ENCODE peak calls at places on chromosomes 1 and 21, in eight cellular contexts. X, W, Z, G, N, J, T and B are unnamed samples.
A peak's percentile ranks its signal among the peaks of the same experiment; 100 is the strongest.

GRCh38 chr1:35795295-35795694 is 12.5 kb upstream of the AGO4 start:
- DNase-seq in X (no peak), W (no peak), Z (no peak), G (no peak), N (no peak), J (no peak), T (no peak), B (no peak)

GRCh38 chr1:203673550-203674411 is 47.1 kb downstream of the ATP2B4 start:
- DNase-seq in X (peak; percentile 82), W (no peak), Z (no peak), G (peak; percentile 82), N (no peak), J (no peak), T (peak; percentile 51), B (peak; percentile 80)

GRCh38 chr1:160400646-160401486 is 502 bp downstream of the VANGL2 start:
- DNase-seq in X (no peak), W (no peak), Z (no peak), G (no peak), N (no peak), J (peak; percentile 65), T (peak; percentile 24), B (peak; percentile 75)

GRCh38 chr1:198734323-198735008 is 95.6 kb downstream of the PTPRC start:
- DNase-seq in X (no peak), W (no peak), Z (no peak), G (no peak), N (no peak), J (no peak), T (no peak), B (no peak)

GRCh38 chr1:62175568-62176179 is 19.0 kb upstream of the L1TD1 start:
- DNase-seq in X (peak; percentile 63), W (no peak), Z (peak; percentile 20), G (no peak), N (no peak), J (peak; percentile 45), T (peak; percentile 33), B (no peak)

GRCh38 chr1:201025571-201026002 is 2.1 kb upstream of the KIF21B start:
- DNase-seq in X (peak; percentile 45), W (no peak), Z (no peak), G (no peak), N (no peak), J (peak; percentile 54), T (no peak), B (peak; percentile 69)

GRCh38 chr1:245234217-245235120 is 79.7 kb downstream of the KIF26B start:
- DNase-seq in X (no peak), W (no peak), Z (peak; percentile 62), G (no peak), N (peak; percentile 84), J (peak; percentile 56), T (no peak), B (no peak)

GRCh38 chr1:42336978-42337377 is 1.9 kb upstream of the FOXJ3 start:
- DNase-seq in X (no peak), W (no peak), Z (no peak), G (no peak), N (no peak), J (no peak), T (no peak), B (no peak)

GRCh38 chr21:21187579-21187978 is 189.4 kb downstream of the NCAM2 start:
- DNase-seq in X (peak; percentile 25), W (no peak), Z (no peak), G (no peak), N (no peak), J (no peak), T (no peak), B (no peak)

GRCh38 chr1:82392513-82392912 is 591.8 kb downstream of the ADGRL2 start:
- DNase-seq in X (peak; percentile 1), W (no peak), Z (no peak), G (no peak), N (no peak), J (no peak), T (no peak), B (no peak)

GRCh38 chr1:43452789-43453441 is 816 bp downstream of the HYI start:
- DNase-seq in X (peak; percentile 82), W (no peak), Z (no peak), G (peak; percentile 83), N (no peak), J (no peak), T (no peak), B (no peak)

GRCh38 chr1:76336951-76337371 is 262.4 kb downstream of the ST6GALNAC3 start:
- DNase-seq in X (peak; percentile 99), W (no peak), Z (peak; percentile 74), G (peak; percentile 67), N (peak; percentile 32), J (peak; percentile 16), T (peak; percentile 8), B (peak; percentile 93)

GRCh38 chr1:234925440-234926251 is 203.0 kb downstream of the TOMM20 start:
- DNase-seq in X (peak; percentile 97), W (no peak), Z (no peak), G (no peak), N (no peak), J (no peak), T (no peak), B (no peak)

GRCh38 chr1:61079898-61080336 is 2.4 kb upstream of the NFIA start:
- DNase-seq in X (peak; percentile 98), W (peak; percentile 84), Z (peak; percentile 82), G (peak; percentile 95), N (peak; percentile 77), J (peak; percentile 74), T (peak; percentile 82), B (peak; percentile 92)

GRCh38 chr1:26574690-26575349 is 45.3 kb downstream of the RPS6KA1 start:
- DNase-seq in X (peak; percentile 84), W (peak; percentile 54), Z (no peak), G (no peak), N (no peak), J (no peak), T (no peak), B (peak; percentile 55)

GRCh38 chr1:234478152-234478480 is 863 bp downstream of the TARBP1 start:
- DNase-seq in X (peak; percentile 52), W (peak; percentile 84), Z (peak; percentile 90), G (no peak), N (peak; percentile 94), J (no peak), T (peak; percentile 81), B (peak; percentile 90)

GRCh38 chr1:39711359-39712340 is 20.4 kb upstream of the HPCAL4 start:
- DNase-seq in X (peak; percentile 88), W (no peak), Z (no peak), G (no peak), N (no peak), J (peak; percentile 70), T (no peak), B (no peak)

GRCh38 chr1:9180077-9180819 is 51.3 kb upstream of the GPR157 start:
- DNase-seq in X (no peak), W (no peak), Z (no peak), G (no peak), N (no peak), J (no peak), T (no peak), B (no peak)

GRCh38 chr1:9181990-9182783 is 52.4 kb upstream of the H6PD start:
- DNase-seq in X (peak; percentile 64), W (peak; percentile 64), Z (peak; percentile 86), G (no peak), N (peak; percentile 83), J (peak; percentile 56), T (peak; percentile 53), B (peak; percentile 77)

GRCh38 chr1:9179450-9179849 is 50.5 kb upstream of the GPR157 start:
- DNase-seq in X (no peak), W (no peak), Z (no peak), G (no peak), N (no peak), J (no peak), T (no peak), B (no peak)

GRCh38 chr1:9182784-9183257 is 51.8 kb upstream of the H6PD start:
- DNase-seq in X (no peak), W (no peak), Z (no peak), G (no peak), N (peak; percentile 73), J (no peak), T (no peak), B (no peak)

GRCh38 chr1:9181176-9181906 is 52.4 kb upstream of the GPR157 start:
- DNase-seq in X (peak; percentile 78), W (peak; percentile 79), Z (peak; percentile 90), G (peak; percentile 83), N (peak; percentile 84), J (peak; percentile 89), T (peak; percentile 80), B (peak; percentile 86)
- TF ChIP-seq CTCF in X (peak; percentile 97), W (peak; percentile 95), Z (peak; percentile 99), G (peak; percentile 83), N (peak; percentile 82), J (peak; percentile 96), T (peak; percentile 88), B (peak; percentile 68)

DNA sequence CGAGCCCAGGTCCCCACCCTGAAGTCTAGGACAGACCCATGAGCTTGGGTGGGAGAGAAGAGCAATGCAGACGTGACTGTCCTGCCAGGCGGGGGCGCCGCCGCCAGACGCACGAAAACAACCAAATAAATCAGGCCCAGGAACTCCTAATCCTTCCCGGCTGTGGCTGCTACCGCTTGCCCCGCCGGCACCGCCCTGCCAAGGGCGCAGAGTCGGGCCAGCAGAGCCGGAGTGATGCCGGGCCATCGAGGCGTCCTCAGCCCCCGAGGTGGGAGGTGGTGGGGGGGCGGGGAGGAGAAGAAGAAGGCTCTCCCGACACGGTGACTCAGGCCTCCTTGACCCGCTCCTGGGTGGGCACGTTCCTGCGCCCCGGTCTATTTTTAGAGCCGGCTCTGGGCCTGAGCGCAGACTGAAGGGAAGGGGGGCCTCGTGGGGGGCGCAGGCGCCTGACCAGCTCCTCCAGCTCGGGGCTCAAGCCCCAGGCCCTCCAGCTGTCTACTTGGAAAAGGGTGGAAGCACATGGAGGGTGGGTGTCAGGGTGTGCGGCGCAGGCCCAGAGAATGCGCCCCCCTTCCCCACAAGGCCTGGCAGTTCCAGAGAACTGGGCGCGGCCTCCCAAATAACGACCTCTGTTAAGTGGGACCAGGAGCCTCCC is 10.8 kb upstream of the COL16A1 start:
- DNase-seq in X (peak; percentile 71), W (peak; percentile 64), Z (no peak), G (peak; percentile 95), N (peak; percentile 70), J (peak; percentile 78), T (peak; percentile 70), B (peak; percentile 92)
- TF ChIP-seq CTCF in X (peak; percentile 57), W (peak; percentile 38), Z (peak; percentile 31), G (no peak), N (no peak), J (no peak), T (peak; percentile 21), B (peak; percentile 39)

GRCh38 chr21:15978158-15978805 is 248.5 kb downstream of the USP25 start:
- DNase-seq in X (peak; percentile 54), W (no peak), Z (no peak), G (no peak), N (no peak), J (no peak), T (no peak), B (no peak)

DNA sequence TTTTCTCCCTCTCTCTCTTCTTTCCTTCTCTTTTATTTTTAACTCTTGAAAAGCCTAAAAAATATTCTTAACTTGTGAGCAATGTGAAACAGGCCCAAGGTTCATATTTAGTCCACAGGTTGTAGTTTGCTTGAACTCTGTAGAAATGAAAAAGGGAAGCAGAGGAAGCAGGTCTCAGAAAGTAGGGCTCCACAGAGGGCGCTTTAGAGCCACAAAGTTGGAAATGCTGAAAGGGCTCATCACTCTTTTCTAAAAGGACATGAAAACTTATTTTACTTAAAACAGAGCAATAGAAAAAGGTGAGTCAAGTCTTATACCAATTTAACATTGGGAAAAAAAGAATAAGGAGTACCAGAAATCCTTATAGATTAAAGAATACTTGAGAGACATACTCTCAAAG is 247.0 kb downstream of the USP25 start:
- DNase-seq in X (no peak), W (no peak), Z (no peak), G (no peak), N (no peak), J (peak; percentile 19), T (no peak), B (no peak)
- TF ChIP-seq CTCF in X (peak; percentile 52), W (no peak), Z (peak; percentile 9), G (no peak), N (no peak), J (no peak), T (no peak), B (peak; percentile 12)

GRCh38 chr1:67430358-67431155 is at the start of gene SERBP1:
- DNase-seq in X (peak; percentile 97), W (peak; percentile 98), Z (peak; percentile 98), G (peak; percentile 97), N (peak; percentile 97), J (peak; percentile 97), T (peak; percentile 96), B (peak; percentile 99)
- TF ChIP-seq CTCF in X (no peak), W (no peak), Z (no peak), G (no peak), N (no peak), J (no peak), T (no peak), B (no peak)